ENCODE peak calls at places on chromosomes 16 and 17, in ten cellular contexts. S is fibroblast of mammary gland; G is activated CD4-positive, alpha-beta T cell treated with anti-CD3 and anti-CD28 coated beads for 24 hours; K is MCF 10A; I is CD8-positive, alpha-beta memory T cell; U is A549; R is kidney; Q is stimulated activated CD8-positive, alpha-beta memory T cell treated with anti-CD3 and anti-CD28 coated beads, Interleukin-12 subunit alpha, Interleukin-12 subunit beta, amount 100 ng/mL, for 4 hours; F is NCI-H345; T is NCI-H1105 treated with DMSO at 0.1 percent for 48 hours. D is an unnamed sample.

GRCh38 chr17:80851277-80851925 is 140.2 kb upstream of the CHMP6 start:
- DNase-seq in K (no peak), F (no peak), S (no peak), T (no peak), U (no peak), R (peak), G (no peak), I (no peak), Q (no peak), D (no peak)

GRCh38 chr17:49836111-49837030 is 11.5 kb downstream of the TAC4 start:
- DNase-seq in U (peak), Q (no peak), G (no peak), K (no peak), T (no peak), R (no peak), S (peak), I (no peak), F (no peak), D (no peak)

GRCh38 chr16:519841-520687 is 7.4 kb upstream of the CAPN15 start:
- DNase-seq in I (no peak), Q (no peak), U (no peak), T (no peak), F (no peak), K (no peak), R (peak), S (no peak), G (no peak), D (no peak)

GRCh38 chr17:68792873-68793272 is 162.3 kb downstream of the ABCA8 start:
- DNase-seq in T (no peak), U (no peak), K (no peak), Q (no peak), F (no peak), S (no peak), I (no peak), G (no peak), R (no peak), D (no peak)

GRCh38 chr16:85173077-85173980 is 61.1 kb upstream of the CIBAR2 start:
- DNase-seq in T (no peak), F (no peak), R (peak), Q (no peak), S (peak), U (peak), K (peak), I (no peak), G (no peak), D (no peak)

GRCh38 chr17:39014044-39014794 is 47.0 kb upstream of the FBXO47 start:
- DNase-seq in G (no peak), R (no peak), U (peak), F (no peak), T (no peak), S (peak), Q (no peak), I (no peak), K (peak), D (no peak)

GRCh38 chr16:53415504-53415903 is 18.8 kb upstream of the RBL2 start:
- DNase-seq in F (peak), R (no peak), S (no peak), G (no peak), T (peak), Q (no peak), K (peak), I (no peak), U (peak), D (no peak)

GRCh38 chr16:66979011-66979717 is 9.2 kb upstream of the CES4A start:
- DNase-seq in I (no peak), T (no peak), U (no peak), K (peak), Q (no peak), F (no peak), G (no peak), S (no peak), R (no peak), D (no peak)

GRCh38 chr17:66833201-66833600 is 1.7 kb upstream of the CACNG5 start:
- DNase-seq in R (no peak), I (no peak), T (no peak), G (no peak), Q (no peak), S (no peak), U (no peak), K (no peak), F (no peak), D (no peak)

GRCh38 chr16:46908540-46909372 is 24.6 kb downstream of the GPT2 start:
- DNase-seq in F (peak), G (peak), S (peak), I (peak), U (peak), Q (peak), R (no peak), K (peak), T (peak), D (peak)

GRCh38 chr16:84298376-84298899 is 3.8 kb downstream of the WFDC1 start:
- DNase-seq in F (peak), K (no peak), G (no peak), U (no peak), I (no peak), R (no peak), Q (no peak), T (no peak), S (no peak), D (no peak)

GRCh38 chr16:22692034-22692433 is 121.9 kb upstream of the HS3ST2 start:
- DNase-seq in R (no peak), I (no peak), S (peak), K (no peak), Q (no peak), F (no peak), G (no peak), T (no peak), U (no peak), D (no peak)

GRCh38 chr16:67857547-67858233 is 10.2 kb upstream of the CENPT start:
- DNase-seq in S (peak), U (peak), G (no peak), K (peak), R (peak), Q (no peak), T (no peak), I (no peak), F (peak), D (peak)

GRCh38 chr17:72632026-72632684 is 460.3 kb downstream of the SLC39A11 start:
- DNase-seq in Q (no peak), G (no peak), S (no peak), F (peak), R (no peak), K (no peak), U (peak), I (no peak), T (peak), D (no peak)

GRCh38 chr17:75774988-75775668 is 9.5 kb upstream of the UNK start:
- DNase-seq in I (no peak), R (peak), K (no peak), U (no peak), F (no peak), G (no peak), S (peak), Q (no peak), T (no peak), D (no peak)

GRCh38 chr16:79947771-79948170 is 347.2 kb upstream of the MAF start:
- DNase-seq in U (no peak), I (no peak), T (no peak), S (no peak), K (no peak), G (no peak), F (no peak), R (no peak), Q (no peak), D (no peak)

GRCh38 chr17:72407336-72408121 is 286.7 kb downstream of the SOX9 start:
- DNase-seq in F (peak), G (no peak), S (peak), U (peak), I (no peak), Q (no peak), R (peak), T (peak), K (peak), D (peak)

GRCh38 chr16:53545433-53545832 is 42.4 kb upstream of the AKTIP start:
- DNase-seq in S (no peak), F (no peak), R (no peak), T (no peak), K (no peak), G (no peak), I (peak), U (no peak), Q (no peak), D (no peak)

GRCh38 chr17:66348605-66349165 is 46.3 kb downstream of the PRKCA start:
- DNase-seq in S (peak), R (no peak), T (peak), Q (no peak), F (peak), G (no peak), I (no peak), K (peak), U (peak), D (no peak)

GRCh38 chr16:580946-581498 is 8.8 kb upstream of the RAB40C start:
- DNase-seq in U (no peak), Q (no peak), I (no peak), F (no peak), G (no peak), K (no peak), S (no peak), R (no peak), T (no peak), D (no peak)

GRCh38 chr17:42743595-42744282 is 1.1 kb downstream of the EZH1 start:
- DNase-seq in Q (no peak), U (no peak), T (no peak), G (no peak), K (no peak), R (no peak), F (no peak), S (no peak), I (no peak), D (no peak)

GRCh38 chr17:21467196-21467595 is 91.0 kb downstream of the KCNJ12 start:
- DNase-seq in K (no peak), U (no peak), Q (no peak), G (no peak), R (peak), T (no peak), F (no peak), S (no peak), I (no peak), D (no peak)

GRCh38 chr16:87065781-87066694 is 251.2 kb downstream of the C16orf95 start:
- DNase-seq in U (no peak), I (no peak), R (peak), F (no peak), Q (no peak), G (no peak), T (no peak), S (no peak), K (no peak), D (no peak)

GRCh38 chr16:75263291-75263962 is 12.0 kb upstream of the BCAR1 start:
- DNase-seq in G (no peak), Q (no peak), U (no peak), I (no peak), R (no peak), T (no peak), F (no peak), K (no peak), S (no peak), D (no peak)

GRCh38 chr16:81401035-81401950 is 43.3 kb upstream of the CMIP start:
- DNase-seq in G (no peak), R (no peak), U (peak), S (peak), K (peak), T (no peak), I (no peak), F (no peak), Q (no peak), D (no peak)

D was measured in pons.